ENCODE peak calls at places on chromosomes 13 and 19, in six cellular contexts. K is H1, D is uterus, A is endothelial cell of umbilical vein, L is prostate gland, T is GM12891. V is an unnamed sample.

GRCh38 chr13:49457221-49457620 is 13.1 kb downstream of the SETDB2 start:
- DNase-seq in K (no peak), T (no peak), D (no peak), A (peak), L (no peak), V (no peak)

GRCh38 chr19:38049105-38049649 is 142.2 kb downstream of the SIPA1L3 start:
- DNase-seq in L (no peak), T (peak), A (no peak), D (no peak), K (no peak), V (peak)

GRCh38 chr13:61765181-61765742 is 349.6 kb upstream of the PCDH20 start:
- DNase-seq in A (no peak), T (no peak), D (no peak), L (no peak), K (no peak), V (no peak)

GRCh38 chr19:28963481-28964245 is 249.3 kb downstream of the UQCRFS1 start:
- DNase-seq in L (no peak), T (no peak), D (no peak), K (no peak), A (no peak), V (no peak)

GRCh38 chr13:90867336-90867683 is 480.2 kb upstream of the MIR17HG start:
- DNase-seq in A (peak), L (peak), D (no peak), T (peak), K (peak), V (no peak)

GRCh38 chr19:5958074-5958850 is 19.7 kb downstream of the RANBP3 start:
- DNase-seq in A (no peak), T (no peak), K (no peak), D (no peak), L (no peak), V (no peak)

GRCh38 chr13:59088716-59089115 is 1075.0 kb downstream of the DIAPH3 start:
- DNase-seq in A (peak), L (no peak), D (no peak), K (no peak), T (no peak), V (no peak)

GRCh38 chr13:48985751-48986150 is 10.0 kb downstream of the FNDC3A start:
- DNase-seq in A (peak), L (no peak), K (no peak), D (no peak), T (no peak), V (no peak)

GRCh38 chr19:36508325-36508724 is 19.0 kb upstream of the ZNF566 start:
- DNase-seq in K (no peak), T (no peak), L (no peak), D (no peak), A (no peak), V (no peak)

GRCh38 chr19:42175952-42176648 is 41.4 kb downstream of the DEDD2 start:
- DNase-seq in T (no peak), K (no peak), A (peak), D (no peak), L (peak), V (no peak)

GRCh38 chr13:19618925-19619324 is 14.5 kb upstream of the MPHOSPH8 start:
- DNase-seq in D (no peak), T (peak), L (no peak), K (peak), A (peak), V (no peak)

GRCh38 chr13:51856027-51856736 is 5.6 kb upstream of the CCDC70 start:
- DNase-seq in L (no peak), D (no peak), A (no peak), K (no peak), T (no peak), V (no peak)
- TF ChIP-seq POLR2A in L (no peak), D (no peak), A (no peak), K (no peak), T (no peak), V (no peak)

GRCh38 chr19:45428385-45429231 is 4.9 kb upstream of the ERCC1 start:
- DNase-seq in K (peak), T (peak), A (peak), D (peak), L (no peak), V (no peak)
- TF ChIP-seq POLR2A in K (no peak), T (no peak), A (no peak), D (peak), L (no peak), V (no peak)

DNA sequence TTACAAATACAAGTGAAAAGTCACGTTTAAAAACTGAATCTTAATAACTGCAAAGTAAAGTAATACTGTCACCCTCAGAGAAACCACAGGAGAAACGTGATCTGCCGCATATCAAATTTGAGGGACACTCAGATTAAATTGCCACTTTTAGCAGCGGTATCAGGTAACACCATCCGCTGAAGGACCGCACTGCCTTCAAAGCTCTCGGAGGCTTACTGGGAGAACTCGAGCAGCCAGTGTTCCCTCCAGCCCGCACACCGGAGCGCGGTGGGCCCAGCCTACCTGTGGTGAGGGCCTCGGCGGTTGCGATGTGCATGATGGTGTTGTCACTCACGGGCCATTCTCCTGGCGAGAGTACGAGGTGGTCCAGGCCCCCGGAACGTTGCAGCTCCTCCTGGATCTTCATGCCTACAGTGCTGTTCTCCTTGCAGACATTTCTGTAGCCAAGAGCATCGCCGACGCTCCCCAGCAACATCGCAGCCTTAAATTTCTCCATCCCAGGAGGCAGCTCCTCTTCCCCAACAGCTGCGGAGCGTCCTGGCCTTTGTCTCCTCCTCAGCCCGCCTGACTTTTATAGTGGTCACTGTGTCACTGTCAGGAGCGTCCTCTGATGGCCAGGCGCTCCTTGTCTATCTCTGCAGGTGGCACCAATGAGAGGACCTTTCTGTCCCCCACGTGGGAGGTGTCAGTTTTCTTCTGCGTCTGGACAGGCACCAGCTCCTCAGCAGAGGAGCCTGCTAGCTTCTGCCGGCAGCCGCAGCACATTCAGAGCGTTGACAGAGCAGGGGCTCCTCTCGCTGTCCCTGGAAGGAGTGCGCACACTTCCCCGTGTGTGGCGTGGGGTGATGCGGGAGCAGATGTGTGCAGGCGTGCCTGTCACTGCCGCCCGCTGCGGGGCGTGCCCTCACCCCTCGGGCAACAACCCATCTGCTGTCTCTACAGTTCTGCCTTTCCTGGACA is at the start of gene ADPRHL1:
- DNase-seq in A (no peak), T (no peak), K (no peak), L (no peak), D (peak), V (no peak)
- TF ChIP-seq POLR2A in A (no peak), T (no peak), K (no peak), L (no peak), D (no peak), V (no peak)

GRCh38 chr13:96684472-96684871 is 309.8 kb downstream of the OXGR1 start:
- DNase-seq in D (no peak), K (no peak), A (no peak), L (no peak), T (no peak), V (no peak)
- TF ChIP-seq POLR2A in D (no peak), K (no peak), A (no peak), L (no peak), T (no peak), V (no peak)

GRCh38 chr19:13162749-13163608 is 12.8 kb downstream of the IER2 start:
- DNase-seq in T (no peak), A (peak), L (peak), D (peak), K (peak), V (no peak)

GRCh38 chr19:13160557-13160956 is 10.3 kb downstream of the IER2 start:
- DNase-seq in K (no peak), L (no peak), T (no peak), A (no peak), D (no peak), V (no peak)

GRCh38 chr19:13164370-13165090 is 14.3 kb downstream of the IER2 start:
- DNase-seq in K (peak), A (peak), D (peak), T (no peak), L (no peak), V (no peak)

GRCh38 chr19:13165091-13165997 is 15.1 kb downstream of the IER2 start:
- DNase-seq in L (no peak), D (no peak), T (no peak), K (no peak), A (peak), V (no peak)

GRCh38 chr19:13163609-13164364 is 13.6 kb downstream of the IER2 start:
- DNase-seq in D (peak), T (no peak), K (peak), L (peak), A (peak), V (no peak)
- TF ChIP-seq POLR2A in D (peak), T (no peak), K (no peak), L (no peak), A (no peak), V (no peak)

DNA sequence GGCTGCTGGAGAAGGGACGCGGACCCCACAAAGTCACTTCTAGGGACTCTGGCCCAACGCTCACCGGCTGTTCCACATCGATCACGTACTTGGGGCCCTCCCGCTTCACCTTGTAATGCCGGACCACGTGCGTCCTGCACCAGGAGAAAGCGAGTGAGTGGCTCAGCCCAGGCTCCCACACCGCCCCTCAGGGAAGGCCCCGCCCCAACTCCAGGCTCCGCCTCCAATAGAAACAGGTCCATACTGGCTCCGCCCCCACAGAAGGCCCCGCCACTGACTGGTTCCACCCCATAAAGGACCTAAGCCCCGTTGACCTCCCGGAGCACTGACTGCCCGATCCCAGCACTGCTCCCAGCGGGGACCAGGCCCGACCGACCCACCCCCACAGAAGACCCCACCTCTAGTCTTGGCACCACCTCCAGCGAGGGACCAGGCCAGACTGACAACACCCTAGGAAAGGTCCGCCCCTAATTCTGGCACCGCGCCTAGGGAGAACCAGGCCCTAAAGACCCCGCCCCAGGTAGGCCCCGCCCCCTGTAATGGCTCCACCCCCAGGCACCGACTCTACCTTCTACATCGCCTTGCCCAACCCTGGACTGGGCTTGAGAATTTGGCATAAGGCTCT is 11.3 kb downstream of the STAP2 start:
- DNase-seq in D (peak), A (peak), K (peak), L (no peak), T (no peak), V (no peak)
- TF ChIP-seq POLR2A in D (no peak), A (no peak), K (peak), L (no peak), T (no peak), V (no peak)

DNA sequence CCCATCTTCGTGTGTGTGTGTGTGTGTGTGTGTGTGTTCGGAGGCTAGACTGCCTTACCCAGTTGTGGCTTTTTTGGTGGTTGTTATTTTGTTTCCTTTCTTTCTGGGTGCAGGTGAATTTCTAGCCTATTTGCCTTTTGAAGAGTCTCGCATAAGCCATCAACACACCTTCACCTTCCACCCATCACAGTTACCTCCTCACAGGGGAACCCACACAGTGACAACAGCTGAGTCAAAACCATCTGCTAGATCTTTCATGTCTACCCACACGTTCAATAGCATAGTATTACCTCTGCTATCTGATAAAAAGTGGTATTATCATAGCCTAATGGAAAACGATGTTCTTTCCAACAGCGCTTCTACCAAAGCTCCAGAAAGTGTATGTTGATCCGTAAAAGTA is 303.2 kb upstream of the TMTC4 start:
- DNase-seq in L (no peak), K (no peak), A (no peak), D (no peak), T (no peak), V (no peak)
- TF ChIP-seq POLR2A in L (no peak), K (no peak), A (no peak), D (no peak), T (no peak), V (no peak)

DNA sequence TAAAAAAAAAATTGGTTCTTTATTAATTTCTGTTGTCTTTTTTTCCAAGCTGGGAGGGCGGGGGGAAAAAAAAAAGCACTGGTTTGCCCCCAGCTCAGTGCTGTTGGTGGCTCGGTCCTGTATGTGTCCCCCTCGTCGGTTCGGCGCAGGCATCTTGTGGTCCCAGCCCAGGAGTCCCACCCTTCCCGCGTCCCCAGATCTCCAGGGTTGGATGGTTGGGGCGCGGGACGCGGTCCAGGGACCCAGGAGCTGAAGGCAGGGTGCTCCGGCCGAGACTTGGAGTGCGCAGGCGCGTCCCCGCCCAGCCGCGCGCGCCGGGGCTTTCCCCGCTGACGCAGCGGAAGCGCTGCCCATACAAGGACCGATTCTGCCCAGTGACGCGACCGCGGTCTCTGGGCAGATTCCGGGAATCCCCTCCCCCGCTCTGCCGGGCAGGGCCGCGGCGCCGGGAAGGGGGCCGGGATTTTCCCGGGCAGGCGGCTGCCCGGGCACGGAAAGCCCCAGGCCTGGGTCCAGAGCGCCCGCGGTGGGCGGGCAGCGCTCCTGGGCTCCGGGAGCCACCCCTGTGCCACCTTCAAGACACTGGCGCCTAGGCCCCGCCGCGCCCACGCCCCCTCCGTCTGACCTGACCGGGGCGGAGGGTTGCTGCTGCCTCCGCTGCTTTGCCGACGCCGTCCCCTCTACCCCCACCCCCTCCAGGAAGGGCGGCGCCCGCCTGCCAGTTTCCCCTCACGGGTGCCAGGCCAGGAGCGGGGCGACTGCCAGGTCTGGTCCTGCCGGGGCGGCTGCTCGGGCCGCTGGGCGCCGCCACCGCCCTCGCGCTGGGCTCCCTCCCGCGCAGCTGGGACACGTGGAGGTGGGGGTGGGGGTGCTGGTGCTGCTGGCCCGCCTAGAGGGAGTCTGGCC is 2.3 kb downstream of the JUNB start:
- DNase-seq in T (peak), L (peak), D (peak), K (peak), A (peak), V (peak)
- TF ChIP-seq POLR2A in T (peak), L (peak), D (peak), K (peak), A (no peak), V (peak)

GRCh38 chr19:18571564-18572344 is at the start of gene UBA52:
- DNase-seq in D (peak), K (peak), A (peak), T (peak), L (peak), V (peak)
- TF ChIP-seq POLR2A in D (peak), K (no peak), A (peak), T (peak), L (peak), V (peak)

GRCh38 chr19:4066176-4066606 is 508 bp downstream of the ZBTB7A start:
- DNase-seq in A (no peak), T (no peak), K (peak), L (peak), D (no peak), V (no peak)

GRCh38 chr19:4064073-4064550 is 2.6 kb downstream of the ZBTB7A start:
- DNase-seq in K (no peak), A (peak), L (no peak), D (peak), T (no peak), V (no peak)

GRCh38 chr19:4066682-4067395 is at the start of gene ZBTB7A:
- DNase-seq in L (peak), K (no peak), A (peak), D (peak), T (no peak), V (no peak)

GRCh38 chr19:4064551-4065260 is 2.0 kb downstream of the ZBTB7A start:
- DNase-seq in L (peak), D (peak), T (no peak), K (no peak), A (peak), V (no peak)

GRCh38 chr19:4065430-4066175 is 1.1 kb downstream of the ZBTB7A start:
- DNase-seq in L (peak), D (peak), K (peak), T (peak), A (peak), V (peak)
- TF ChIP-seq POLR2A in L (no peak), D (peak), K (no peak), T (no peak), A (peak), V (peak)

V was measured in GM12892.